ENCODE peak calls at places on chromosomes 11 and 22, in ten cellular contexts. I is Ammon's horn, A is activated T-cell treated with anti-CD3 and anti-CD28 coated beads for 24 hours, E is fibroblast of the conjunctiva, T is astrocyte of the cerebellum, Z is retina, U is H4, K is HS-5, V is MV-4-11, B is AG08395. H is an unnamed sample.

GRCh38 chr22:40423246-40423753 is 52.9 kb downstream of the SGSM3 start:
- DNase-seq in I (no peak), A (no peak), E (no peak), T (no peak), Z (no peak), U (no peak), K (no peak), V (peak), B (no peak), H (no peak)

GRCh38 chr11:93099811-93100210 is 98.0 kb downstream of the SLC36A4 start:
- DNase-seq in I (no peak), A (no peak), E (no peak), T (no peak), Z (no peak), U (no peak), K (no peak), V (no peak), B (peak), H (peak)

GRCh38 chr11:126140106-126140931 is 71.1 kb downstream of the RPUSD4 start:
- DNase-seq in I (no peak), A (no peak), E (no peak), T (no peak), Z (no peak), U (no peak), K (no peak), V (no peak), B (no peak), H (peak)

GRCh38 chr22:48740086-48740730 is 1087.5 kb downstream of the BRD1 start:
- DNase-seq in I (peak), A (no peak), E (no peak), T (no peak), Z (no peak), U (no peak), K (no peak), V (no peak), B (no peak), H (no peak)

GRCh38 chr22:35465109-35465701 is 65.3 kb downstream of the MCM5 start:
- DNase-seq in I (no peak), A (no peak), E (no peak), T (no peak), Z (no peak), U (no peak), K (no peak), V (no peak), B (no peak), H (no peak)

GRCh38 chr22:36470162-36470993 is 11.1 kb downstream of the TXN2 start:
- DNase-seq in I (peak), A (peak), E (peak), T (peak), Z (peak), U (peak), K (peak), V (peak), B (peak), H (peak)

GRCh38 chr22:20787223-20787622 is 13.3 kb downstream of the SERPIND1 start:
- DNase-seq in I (no peak), A (no peak), E (no peak), T (no peak), Z (no peak), U (no peak), K (no peak), V (no peak), B (no peak), H (no peak)

GRCh38 chr11:96263361-96263763 is 79.6 kb downstream of the MAML2 start:
- DNase-seq in I (no peak), A (no peak), E (peak), T (no peak), Z (no peak), U (no peak), K (peak), V (peak), B (peak), H (peak)

GRCh38 chr11:66546966-66547661 is 411 bp downstream of the ACTN3 start:
- DNase-seq in I (no peak), A (no peak), E (no peak), T (no peak), Z (no peak), U (no peak), K (no peak), V (no peak), B (no peak), H (no peak)

GRCh38 chr11:72511393-72512047 is 77.2 kb upstream of the CLPB start:
- DNase-seq in I (no peak), A (no peak), E (no peak), T (no peak), Z (no peak), U (no peak), K (no peak), V (no peak), B (no peak), H (no peak)

GRCh38 chr11:65478411-65479183 is 20.2 kb upstream of the MALAT1 start:
- DNase-seq in I (peak), A (no peak), E (no peak), T (no peak), Z (peak), U (no peak), K (no peak), V (no peak), B (no peak), H (no peak)

GRCh38 chr22:46043816-46044717 is 67.1 kb upstream of the WNT7B start:
- DNase-seq in I (no peak), A (no peak), E (no peak), T (no peak), Z (peak), U (no peak), K (no peak), V (no peak), B (no peak), H (peak)

GRCh38 chr22:17496843-17497242 is 66.5 kb upstream of the SLC25A18 start:
- DNase-seq in I (no peak), A (no peak), E (no peak), T (no peak), Z (no peak), U (no peak), K (no peak), V (peak), B (no peak), H (no peak)

GRCh38 chr22:37065149-37065548 is 13.6 kb downstream of the KCTD17 start:
- DNase-seq in I (no peak), A (no peak), E (no peak), T (no peak), Z (no peak), U (no peak), K (no peak), V (no peak), B (no peak), H (no peak)

GRCh38 chr11:64583296-64584262 is 7.4 kb upstream of the SLC22A12 start:
- DNase-seq in I (no peak), A (no peak), E (peak), T (no peak), Z (no peak), U (peak), K (no peak), V (no peak), B (peak), H (peak)

GRCh38 chr22:29393019-29393608 is 4.7 kb upstream of the AP1B1 start:
- DNase-seq in I (no peak), A (no peak), E (no peak), T (no peak), Z (no peak), U (no peak), K (no peak), V (no peak), B (no peak), H (no peak)

GRCh38 chr11:12411806-12412727 is 34.7 kb downstream of the PARVA start:
- DNase-seq in I (peak), A (peak), E (peak), T (peak), Z (peak), U (peak), K (peak), V (peak), B (peak), H (peak)

GRCh38 chr22:23782649-23783048 is 4.1 kb upstream of the SMARCB1 start:
- DNase-seq in I (peak), A (no peak), E (no peak), T (no peak), Z (no peak), U (no peak), K (no peak), V (no peak), B (no peak), H (no peak)

GRCh38 chr22:39527481-39527961 is 5.0 kb downstream of the RPS19BP1 start:
- DNase-seq in I (no peak), A (no peak), E (no peak), T (no peak), Z (no peak), U (no peak), K (no peak), V (no peak), B (no peak), H (no peak)

GRCh38 chr22:37428649-37429586 is 1.6 kb upstream of the ELFN2 start:
- DNase-seq in I (no peak), A (peak), E (no peak), T (peak), Z (peak), U (no peak), K (no peak), V (peak), B (peak), H (peak)

GRCh38 chr11:92667446-92668165 is 301.8 kb upstream of the MTNR1B start:
- DNase-seq in I (peak), A (no peak), E (no peak), T (no peak), Z (peak), U (no peak), K (no peak), V (no peak), B (no peak), H (no peak)

GRCh38 chr22:37636186-37636948 is 3.1 kb upstream of the SH3BP1 start:
- DNase-seq in I (no peak), A (no peak), E (peak), T (peak), Z (no peak), U (no peak), K (no peak), V (peak), B (peak), H (peak)

GRCh38 chr22:36435516-36436415 is 45.7 kb downstream of the TXN2 start:
- DNase-seq in I (no peak), A (peak), E (no peak), T (no peak), Z (no peak), U (no peak), K (no peak), V (peak), B (no peak), H (no peak)

GRCh38 chr11:68090706-68091105 is 30.5 kb downstream of the CHKA start:
- DNase-seq in I (peak), A (no peak), E (no peak), T (no peak), Z (no peak), U (no peak), K (no peak), V (peak), B (no peak), H (no peak)

GRCh38 chr11:110968348-110969062 is 256.3 kb upstream of the ARHGAP20 start:
- DNase-seq in I (no peak), A (no peak), E (no peak), T (no peak), Z (no peak), U (no peak), K (no peak), V (peak), B (no peak), H (no peak)

GRCh38 chr11:96272542-96273306 is 70.3 kb downstream of the MAML2 start:
- DNase-seq in I (no peak), A (no peak), E (peak), T (no peak), Z (no peak), U (no peak), K (no peak), V (no peak), B (no peak), H (no peak)